ENCODE peak calls at places on chromosomes 12 and 14, in four cellular contexts. I, Y, K and L are unnamed samples.

GRCh38 chr12:6961695-6962284 is 8.7 kb downstream of the PHB2 start:
- DNase-seq in K (peak; percentile 83), I (peak; percentile 89), Y (peak; percentile 74), L (peak; percentile 77)

GRCh38 chr12:118773956-118774723 is 207.2 kb upstream of the SRRM4 start:
- DNase-seq in K (peak; percentile 29), I (no peak), Y (peak; percentile 22), L (peak; percentile 18)

GRCh38 chr14:72591401-72591800 is 302.5 kb downstream of the DPF3 start:
- DNase-seq in I (no peak), K (no peak), Y (no peak), L (no peak)

GRCh38 chr14:52596861-52597260 is 44.2 kb downstream of the GPR137C start:
- DNase-seq in I (no peak), K (no peak), Y (no peak), L (no peak)

GRCh38 chr12:113962733-113963132 is 3.4 kb downstream of the RBM19 start:
- DNase-seq in I (no peak), Y (no peak), K (no peak), L (no peak)

GRCh38 chr14:22547948-22548750 is 40.9 kb downstream of the DAD1 start:
- DNase-seq in K (no peak), Y (no peak), I (no peak), L (no peak)

GRCh38 chr14:96598332-96598928 is 96.2 kb downstream of the PAPOLA start:
- DNase-seq in Y (no peak), I (no peak), K (no peak), L (no peak)

GRCh38 chr12:14885718-14886201 is at the start of gene MGP:
- DNase-seq in I (no peak), Y (no peak), K (no peak), L (peak; percentile 74)

GRCh38 chr12:89451876-89452275 is 72.7 kb downstream of the GALNT4 start:
- DNase-seq in I (no peak), Y (no peak), K (peak; percentile 77), L (peak; percentile 33)

GRCh38 chr12:615620-616019 is 47.6 kb downstream of the NINJ2 start:
- DNase-seq in K (no peak), Y (no peak), I (no peak), L (no peak)

GRCh38 chr12:106019130-106019529 is 119.6 kb downstream of the NUAK1 start:
- DNase-seq in I (no peak), K (no peak), Y (no peak), L (no peak)

GRCh38 chr12:1907652-1908611 is 10.5 kb downstream of the CACNA2D4 start:
- DNase-seq in K (no peak), I (peak; percentile 65), Y (peak; percentile 10), L (peak; percentile 11)

GRCh38 chr12:46718495-46718894 is 107.3 kb downstream of the SLC38A4 start:
- DNase-seq in I (no peak), Y (no peak), K (no peak), L (no peak)

GRCh38 chr14:62443796-62444195 is 601.5 kb downstream of the KCNH5 start:
- DNase-seq in Y (no peak), I (no peak), K (no peak), L (no peak)

GRCh38 chr12:42590324-42590934 is 883 bp upstream of the PRICKLE1 start:
- DNase-seq in K (peak; percentile 62), Y (no peak), I (no peak), L (no peak)

GRCh38 chr14:99749763-99750715 is 43.2 kb upstream of the EML1 start:
- DNase-seq in I (no peak), K (no peak), Y (no peak), L (peak; percentile 80)

GRCh38 chr12:114697741-114698565 is 14.0 kb upstream of the TBX3 start:
- DNase-seq in K (no peak), Y (no peak), I (no peak), L (peak; percentile 10)

GRCh38 chr12:62802981-62803380 is 132.0 kb downstream of the PPM1H start:
- DNase-seq in K (no peak), I (no peak), Y (no peak), L (no peak)

GRCh38 chr12:125387206-125387605 is 322.0 kb downstream of the AACS start:
- DNase-seq in K (no peak), Y (no peak), I (no peak), L (no peak)

GRCh38 chr14:22180045-22180444 is 409.0 kb downstream of the DAD1 start:
- DNase-seq in Y (no peak), I (no peak), K (no peak), L (no peak)

GRCh38 chr14:55599250-55599879 is 19.4 kb downstream of the KTN1 start:
- DNase-seq in Y (no peak), I (peak; percentile 68), K (no peak), L (peak; percentile 21)

GRCh38 chr12:8890313-8891084 is 23.8 kb upstream of the PHC1 start:
- DNase-seq in Y (peak; percentile 74), K (peak; percentile 71), I (no peak), L (peak; percentile 62)

GRCh38 chr14:69529563-69529962 is 45.0 kb downstream of the PLEKHD1 start:
- DNase-seq in K (no peak), I (no peak), Y (no peak), L (no peak)

GRCh38 chr12:54220092-54220557 is 31.3 kb upstream of the SMUG1 start:
- DNase-seq in K (peak; percentile 79), Y (peak; percentile 75), I (peak; percentile 61), L (peak; percentile 71)

GRCh38 chr12:124655317-124656213 is 88.2 kb upstream of the NCOR2 start:
- DNase-seq in K (peak; percentile 71), I (peak; percentile 74), Y (no peak), L (peak; percentile 81)

GRCh38 chr12:90207799-90208198 is 499.2 kb upstream of the ATP2B1 start:
- DNase-seq in K (no peak), Y (no peak), I (no peak), L (no peak)

GRCh38 chr14:84493779-84494178 is 1036.2 kb upstream of the FLRT2 start:
- DNase-seq in Y (no peak), K (no peak), I (no peak), L (no peak)

GRCh38 chr12:57766464-57767311 is at the start of gene CYP27B1:
- DNase-seq in Y (no peak), K (peak; percentile 45), I (peak; percentile 77), L (no peak)

GRCh38 chr14:99522457-99522891 is 41.3 kb downstream of the CCNK start:
- DNase-seq in Y (no peak), I (no peak), K (no peak), L (peak; percentile 69)

GRCh38 chr12:103503546-103504480 is 8.0 kb upstream of the C12orf42 start:
- DNase-seq in Y (peak; percentile 26), K (peak; percentile 52), I (peak; percentile 73), L (no peak)
- TF ChIP-seq CTCF in Y (peak; percentile 70), K (no peak), I (peak; percentile 51), L (peak; percentile 14)

DNA sequence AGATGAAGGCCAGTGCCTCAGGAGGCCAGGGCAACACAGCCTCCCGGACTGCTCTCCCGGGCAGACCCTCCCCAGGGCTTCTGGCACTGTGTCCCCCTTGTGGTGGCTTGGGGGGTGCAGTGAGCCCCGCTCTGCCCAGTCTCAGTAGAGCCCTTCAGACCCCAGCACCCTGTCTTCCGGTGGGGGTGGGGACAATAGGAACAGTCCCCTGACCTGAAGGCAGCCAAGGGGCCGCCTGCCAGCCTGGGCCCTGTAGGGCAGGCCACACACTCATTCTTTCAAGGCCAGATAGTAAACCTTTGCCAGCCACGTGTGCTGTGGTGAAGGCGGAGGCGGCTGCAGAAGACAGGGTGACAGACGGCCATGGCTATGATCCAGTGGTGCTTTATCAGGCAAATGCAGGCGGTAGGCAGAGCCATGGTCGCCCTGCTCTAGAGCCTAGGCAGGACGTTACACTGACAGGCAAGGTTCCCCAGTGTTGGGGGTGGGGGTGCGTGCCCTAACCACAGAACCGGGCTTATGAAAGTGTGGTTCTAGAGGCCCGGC is 15.0 kb downstream of the ZFYVE21 start:
- DNase-seq in Y (no peak), I (no peak), K (no peak), L (peak; percentile 94)
- TF ChIP-seq CTCF in Y (no peak), I (peak; percentile 16), K (no peak), L (no peak)

GRCh38 chr12:40314927-40315326 is 90.1 kb downstream of the LRRK2 start:
- DNase-seq in Y (no peak), K (no peak), I (no peak), L (no peak)

GRCh38 chr12:40315375-40315774 is 90.6 kb downstream of the LRRK2 start:
- DNase-seq in K (no peak), I (no peak), Y (no peak), L (no peak)

GRCh38 chr12:40312196-40312595 is 87.4 kb downstream of the LRRK2 start:
- DNase-seq in I (no peak), Y (no peak), K (no peak), L (no peak)

GRCh38 chr12:40313928-40314327 is 89.1 kb downstream of the LRRK2 start:
- DNase-seq in I (no peak), K (no peak), Y (no peak), L (no peak)

GRCh38 chr12:40312982-40313576 is 88.3 kb downstream of the LRRK2 start:
- DNase-seq in Y (no peak), K (peak; percentile 31), I (no peak), L (no peak)
- TF ChIP-seq CTCF in Y (peak; percentile 62), K (peak; percentile 46), I (no peak), L (peak; percentile 25)

DNA sequence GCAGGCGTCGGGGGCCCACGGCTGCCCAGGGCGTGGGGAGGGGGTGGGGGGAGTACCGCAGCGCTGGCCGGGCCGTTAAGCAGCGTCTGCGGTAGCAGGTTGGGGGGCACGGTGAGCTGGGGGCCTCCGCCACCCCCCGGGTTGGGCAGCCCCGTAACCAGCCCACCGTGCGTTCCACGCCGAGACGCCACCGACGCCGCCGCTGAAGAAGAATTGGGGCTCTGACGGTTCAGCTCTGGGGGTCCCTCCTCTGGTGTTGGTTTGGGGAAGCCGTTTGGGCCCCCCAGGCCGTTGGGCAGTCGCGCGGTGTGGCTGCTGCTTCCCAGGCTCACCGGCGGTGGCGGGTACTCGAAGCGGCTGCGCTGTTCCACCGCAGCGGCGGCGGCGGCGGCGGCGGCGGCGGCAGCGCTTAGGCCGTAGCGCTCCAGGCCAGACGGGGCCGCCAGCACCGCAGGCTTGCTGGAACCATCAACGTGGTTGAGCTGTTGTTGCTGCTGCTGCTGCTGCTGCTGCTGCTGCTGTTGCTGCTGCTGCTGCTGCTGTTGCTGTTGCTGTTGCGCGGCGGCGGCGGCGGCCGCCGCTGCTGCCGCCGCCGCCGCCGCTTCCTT is 1.5 kb downstream of the IRF2BPL start:
- DNase-seq in Y (peak; percentile 32), I (peak; percentile 84), K (peak; percentile 63), L (peak; percentile 52)
- TF ChIP-seq CTCF in Y (no peak), I (peak; percentile 12), K (no peak), L (no peak)

DNA sequence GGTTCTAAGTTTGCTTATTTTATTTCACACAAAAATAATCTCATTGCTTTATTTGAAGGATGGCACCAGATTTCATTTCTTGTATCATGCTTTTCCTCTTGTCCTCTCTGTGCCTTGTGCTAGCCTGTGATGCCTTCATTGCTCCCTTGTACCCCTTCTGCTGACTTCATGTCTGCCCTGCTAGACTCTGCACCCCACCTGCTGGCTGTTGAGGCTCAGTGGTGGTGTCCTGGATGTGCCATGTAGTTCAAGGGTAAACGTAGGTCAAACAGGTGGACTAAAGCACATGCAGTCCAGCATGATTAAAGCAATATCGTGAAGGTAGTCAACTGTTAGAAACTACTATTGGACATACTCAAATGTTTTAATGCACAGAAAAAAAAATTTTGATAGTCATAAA is 21.6 kb downstream of the MRPS35 start:
- DNase-seq in Y (no peak), K (peak; percentile 2), I (no peak), L (no peak)
- TF ChIP-seq CTCF in Y (peak; percentile 37), K (peak; percentile 20), I (no peak), L (no peak)